ENCODE peak calls at places on chromosomes 2 and 18, in eight cellular contexts. M is thoracic aorta, N is neural progenitor cell, B is RWPE1, Q is heart right ventricle, X is heart left ventricle, T is left ventricle myocardium inferior, H is Peyer's patch. C is an unnamed sample.

GRCh38 chr2:105455488-105455991 is 56.7 kb upstream of the FHL2 start:
- DNase-seq in T (no peak), B (peak), N (no peak), Q (no peak), H (peak), X (no peak), M (no peak), C (peak)

GRCh38 chr2:207256476-207257207 is 90.9 kb upstream of the KLF7 start:
- DNase-seq in Q (no peak), X (no peak), B (no peak), N (no peak), T (no peak), M (no peak), H (no peak), C (no peak)

GRCh38 chr2:198309673-198310280 is 505.4 kb downstream of the PLCL1 start:
- DNase-seq in B (peak), M (no peak), H (peak), T (no peak), N (peak), X (no peak), Q (peak), C (no peak)

GRCh38 chr2:185663811-185664210 is 74.8 kb upstream of the FSIP2 start:
- DNase-seq in Q (no peak), T (no peak), X (no peak), B (no peak), M (no peak), N (no peak), H (no peak), C (no peak)

GRCh38 chr2:67671464-67672450 is 274.6 kb downstream of the ETAA1 start:
- DNase-seq in M (no peak), T (no peak), X (no peak), N (no peak), H (no peak), Q (no peak), B (no peak), C (no peak)

GRCh38 chr2:19955544-19956422 is 34.1 kb downstream of the WDR35 start:
- DNase-seq in Q (peak), B (peak), T (peak), X (peak), H (peak), M (no peak), N (peak), C (no peak)

GRCh38 chr18:54883816-54884604 is 55.7 kb downstream of the RAB27B start:
- DNase-seq in T (no peak), Q (no peak), N (no peak), X (no peak), H (no peak), B (no peak), M (no peak), C (no peak)

GRCh38 chr2:95346738-95347671 is 49.9 kb downstream of the KCNIP3 start:
- DNase-seq in Q (no peak), T (peak), B (peak), M (no peak), N (peak), X (peak), H (no peak), C (peak)

GRCh38 chr2:45412754-45413379 is 198.2 kb downstream of the SRBD1 start:
- DNase-seq in M (no peak), Q (no peak), N (no peak), H (no peak), X (no peak), T (no peak), B (no peak), C (no peak)

GRCh38 chr2:42243297-42243696 is 74.1 kb downstream of the EML4 start:
- DNase-seq in B (no peak), H (no peak), M (no peak), Q (no peak), N (no peak), X (no peak), T (no peak), C (no peak)

GRCh38 chr18:73153271-73153670 is 285.5 kb upstream of the NETO1 start:
- DNase-seq in M (no peak), H (no peak), B (peak), N (no peak), T (no peak), X (no peak), Q (no peak), C (no peak)

GRCh38 chr2:39306626-39307025 is 62.9 kb upstream of the CDKL4 start:
- DNase-seq in M (no peak), B (no peak), H (no peak), Q (no peak), X (no peak), N (peak), T (no peak), C (no peak)

GRCh38 chr2:225083276-225083675 is 41.0 kb upstream of the DOCK10 start:
- DNase-seq in N (no peak), M (no peak), T (no peak), X (no peak), Q (no peak), B (no peak), H (no peak), C (no peak)

GRCh38 chr18:44507729-44508325 is 172.9 kb upstream of the SETBP1 start:
- DNase-seq in H (peak), X (peak), M (no peak), Q (peak), B (no peak), N (no peak), T (peak), C (peak)

GRCh38 chr2:139600166-139600565 is 820.0 kb upstream of the NXPH2 start:
- DNase-seq in B (no peak), H (no peak), T (no peak), M (no peak), Q (no peak), N (no peak), X (no peak), C (no peak)

GRCh38 chr2:189425676-189426075 is 15.6 kb upstream of the WDR75 start:
- DNase-seq in Q (no peak), N (no peak), H (no peak), M (no peak), T (no peak), X (no peak), B (no peak), C (no peak)

GRCh38 chr2:216012133-216012829 is 1.1 kb downstream of the MREG start:
- DNase-seq in T (no peak), H (no peak), B (peak), X (no peak), Q (no peak), N (no peak), M (no peak), C (peak)

GRCh38 chr2:167749016-167749415 is 498.4 kb downstream of the STK39 start:
- DNase-seq in N (no peak), Q (no peak), H (no peak), M (no peak), X (no peak), T (no peak), B (peak), C (no peak)

GRCh38 chr2:191434072-191434471 is 188.9 kb downstream of the MYO1B start:
- DNase-seq in X (no peak), T (no peak), B (no peak), M (no peak), N (no peak), Q (no peak), H (no peak), C (no peak)

GRCh38 chr2:58976374-58977055 is 735.4 kb upstream of the FANCL start:
- DNase-seq in Q (no peak), T (no peak), N (no peak), X (no peak), H (no peak), M (no peak), B (no peak), C (no peak)

GRCh38 chr18:48882379-48882778 is 68.4 kb downstream of the SMAD7 start:
- DNase-seq in Q (no peak), B (no peak), N (no peak), X (no peak), M (no peak), H (no peak), T (no peak), C (no peak)

GRCh38 chr18:37393221-37393828 is 172.3 kb downstream of the CELF4 start:
- DNase-seq in T (no peak), Q (no peak), B (no peak), N (no peak), M (no peak), H (no peak), X (no peak), C (no peak)

GRCh38 chr2:54771166-54771565 is 47.7 kb downstream of the EML6 start:
- DNase-seq in B (peak), Q (no peak), N (no peak), M (no peak), T (no peak), X (no peak), H (no peak), C (no peak)

GRCh38 chr2:29487967-29488550 is 372.8 kb downstream of the CLIP4 start:
- DNase-seq in B (no peak), Q (no peak), N (no peak), X (no peak), T (no peak), M (no peak), H (no peak), C (no peak)

GRCh38 chr2:73823916-73824523 is 4.7 kb upstream of the STAMBP start:
- DNase-seq in B (peak), N (peak), Q (peak), H (peak), M (no peak), T (no peak), X (no peak), C (no peak)

GRCh38 chr2:241550616-241551580 is 7.6 kb upstream of the BOK start:
- DNase-seq in N (no peak), X (no peak), M (no peak), T (no peak), H (no peak), Q (no peak), B (no peak), C (no peak)

GRCh38 chr2:77508511-77508910 is 13.7 kb downstream of the LRRTM4 start:
- DNase-seq in X (no peak), T (no peak), Q (no peak), H (no peak), B (no peak), M (no peak), N (no peak), C (no peak)

GRCh38 chr2:96733931-96734330 is 5.9 kb downstream of the LMAN2L start:
- DNase-seq in X (no peak), T (no peak), N (no peak), H (no peak), Q (no peak), M (no peak), B (no peak), C (no peak)

GRCh38 chr2:7203056-7203467 is 285.9 kb downstream of the RNF144A start:
- DNase-seq in Q (peak), T (no peak), X (no peak), M (no peak), B (peak), H (peak), N (peak), C (peak)

GRCh38 chr2:101386599-101387150 is 628 bp downstream of the CREG2 start:
- DNase-seq in M (no peak), B (no peak), T (peak), H (no peak), Q (no peak), N (peak), X (no peak), C (peak)

GRCh38 chr2:225165052-225165451 is 122.8 kb upstream of the DOCK10 start:
- DNase-seq in B (peak), H (no peak), Q (no peak), T (no peak), X (no peak), N (no peak), M (no peak), C (no peak)

GRCh38 chr2:8575011-8575750 is 106.7 kb upstream of the ID2 start:
- DNase-seq in H (peak), B (no peak), N (no peak), X (peak), T (no peak), Q (no peak), M (no peak), C (no peak)

GRCh38 chr2:138665932-138666331 is 114.3 kb downstream of the NXPH2 start:
- DNase-seq in X (no peak), T (no peak), N (no peak), M (no peak), Q (no peak), B (no peak), H (no peak), C (no peak)

GRCh38 chr2:120893874-120894584 is 158.4 kb downstream of the GLI2 start:
- DNase-seq in Q (no peak), M (no peak), H (no peak), N (peak), B (no peak), T (no peak), X (no peak), C (no peak)

GRCh38 chr18:76459312-76459686 is 35.7 kb downstream of the ZNF516 start:
- DNase-seq in T (no peak), X (no peak), H (no peak), B (no peak), Q (no peak), M (no peak), N (no peak), C (no peak)

GRCh38 chr2:120323214-120323613 is 22.7 kb upstream of the INHBB start:
- DNase-seq in T (peak), X (peak), N (no peak), H (no peak), Q (peak), B (no peak), M (peak), C (no peak)

GRCh38 chr2:184597996-184598312 is 375 bp upstream of the ZNF804A start:
- DNase-seq in H (no peak), Q (no peak), X (no peak), B (peak), N (no peak), T (no peak), M (no peak), C (no peak)

GRCh38 chr2:184599054-184599874 is 935 bp downstream of the ZNF804A start:
- DNase-seq in B (no peak), H (peak), Q (no peak), X (no peak), N (no peak), M (no peak), T (no peak), C (peak)

GRCh38 chr2:184597571-184597980 is 753 bp upstream of the ZNF804A start:
- DNase-seq in T (peak), M (no peak), X (no peak), B (peak), H (peak), Q (no peak), N (peak), C (no peak)

GRCh38 chr2:184598313-184599053 is at the start of gene ZNF804A:
- DNase-seq in T (peak), H (peak), X (peak), N (peak), M (no peak), Q (peak), B (peak), C (peak)

DNA sequence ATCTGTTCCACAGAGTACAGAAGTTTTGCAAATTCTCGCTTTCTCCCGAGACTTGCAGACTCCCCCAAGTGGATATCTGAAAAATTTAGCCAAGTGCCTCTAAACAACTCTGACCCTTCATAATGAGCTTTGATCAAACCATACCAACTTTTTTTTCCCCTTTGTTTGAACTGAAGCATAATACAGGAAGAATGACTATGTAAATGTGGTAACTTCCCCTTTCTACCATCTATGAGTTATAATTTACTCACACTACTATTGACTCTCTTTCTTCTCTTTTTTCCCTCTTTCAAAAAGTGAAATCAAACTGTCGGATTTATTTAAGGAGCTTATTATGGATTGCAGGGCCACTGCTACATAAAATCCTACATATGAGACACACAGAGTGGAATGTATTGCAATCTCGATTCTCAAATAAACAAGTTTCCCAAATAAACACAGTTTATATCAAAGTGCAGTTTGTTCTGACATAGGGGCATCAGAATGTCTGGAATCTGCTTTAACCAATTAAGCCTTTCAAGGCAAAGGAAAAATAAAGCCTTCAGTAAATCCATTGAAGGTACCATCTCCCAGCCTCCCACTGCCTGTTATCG is 1.4 kb upstream of the ZNF804A start:
- DNase-seq in X (no peak), N (peak), M (no peak), B (peak), T (no peak), H (no peak), Q (no peak), C (no peak)
- TF ChIP-seq CTCF in X (no peak), N (peak), M (no peak), B (no peak), T (no peak), H (peak), Q (no peak), C (no peak)

GRCh38 chr2:232901711-232902578 is 31.9 kb downstream of the SNORC start:
- DNase-seq in X (no peak), T (no peak), H (peak), B (peak), Q (no peak), M (no peak), N (no peak), C (peak)
- H3K27ac ChIP-seq in X (no peak), T (no peak), H (no peak), B (peak), Q (no peak), M (no peak), N (no peak), C (no peak)

DNA sequence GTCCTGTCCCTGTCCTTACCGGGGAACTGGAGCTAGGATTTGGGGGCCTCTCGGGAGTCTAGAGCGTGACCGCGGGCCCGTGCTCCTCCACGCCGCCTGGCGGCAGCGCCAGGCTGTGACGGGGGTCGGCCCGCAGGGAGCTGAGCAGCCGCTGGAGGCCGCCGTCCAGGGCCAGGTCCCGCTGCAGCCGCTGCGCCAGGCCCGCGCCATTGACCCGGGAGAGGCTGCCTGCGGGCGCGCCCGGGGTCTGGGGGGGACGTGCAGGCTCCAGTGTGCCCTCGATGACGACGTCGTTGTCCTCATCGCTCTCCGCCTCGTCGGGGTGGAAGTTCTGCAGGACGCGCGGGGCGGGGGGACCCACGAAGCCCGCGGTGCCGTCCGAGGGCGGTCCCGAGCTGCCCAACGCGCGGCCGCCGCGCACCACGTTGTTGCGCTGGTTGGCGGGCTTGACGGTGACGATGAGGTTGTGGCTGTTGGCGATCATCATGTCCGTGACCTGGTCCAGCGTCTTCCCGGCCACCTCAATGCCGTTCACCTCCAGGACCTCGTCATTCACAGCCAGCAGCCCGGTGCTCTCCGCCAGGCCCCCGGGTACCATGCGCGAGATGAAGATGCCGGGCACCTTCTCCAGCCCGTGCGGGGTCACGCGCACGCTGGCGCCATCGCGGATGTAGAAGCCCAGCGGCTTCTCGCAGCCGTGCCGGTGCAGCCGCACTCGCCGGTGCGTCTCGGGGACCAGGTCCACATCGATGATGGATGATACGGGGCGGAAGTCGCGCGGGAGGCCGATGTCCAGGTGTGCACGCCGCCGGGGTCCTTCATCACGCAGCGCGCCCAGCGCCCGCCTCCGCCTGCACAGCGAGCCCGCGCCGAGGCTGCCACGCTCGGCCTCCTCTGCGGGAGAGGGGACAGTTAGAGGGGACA is 50.9 kb downstream of the ADNP2 start:
- DNase-seq in T (peak), Q (no peak), N (no peak), M (no peak), H (no peak), X (peak), B (no peak), C (no peak)
- TF ChIP-seq CTCF in T (peak), Q (peak), N (no peak), M (peak), H (peak), X (peak), B (no peak), C (no peak)

DNA sequence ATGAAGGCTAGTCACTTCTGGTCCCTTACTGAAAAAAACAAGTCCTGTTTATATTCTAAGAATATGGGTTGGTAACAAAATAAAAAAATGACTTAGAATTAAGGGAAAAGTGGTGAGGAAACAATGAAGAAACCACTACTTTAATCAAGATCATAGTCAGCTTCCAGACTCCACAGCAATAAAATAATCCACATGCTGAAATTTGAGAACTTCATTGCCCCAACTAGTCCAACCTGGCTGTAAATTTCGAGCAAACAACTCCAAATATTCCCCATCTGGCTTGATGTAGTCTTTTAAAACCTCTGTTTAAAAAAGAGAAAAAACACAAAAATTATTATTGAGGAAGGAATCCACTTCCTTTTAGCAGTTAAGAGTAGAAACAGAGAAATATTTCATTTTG is 32.5 kb downstream of the METTL4 start:
- DNase-seq in M (no peak), Q (no peak), B (no peak), X (no peak), H (no peak), N (no peak), T (no peak), C (no peak)
- H3K27ac ChIP-seq in M (no peak), Q (no peak), B (no peak), X (no peak), H (no peak), N (no peak), T (no peak), C (no peak)

C was measured in upper lobe of left lung.